ENCODE peak calls at places on chromosomes 16 and 17, in six cellular contexts. Y is head of caudate nucleus; C is activated T-cell treated with anti-CD3 and anti-CD28 coated beads, Interleukin-2, amount 50 U/mL, for 72 hours; M is G401; I is GM06990; E is T47D. N is an unnamed sample.

GRCh38 chr17:41103896-41104295 is 1.3 kb upstream of the KRTAP4-9 start:
- DNase-seq in I (no peak), Y (no peak), C (no peak), M (no peak), E (no peak), N (no peak)

GRCh38 chr17:19242926-19243325 is 5.8 kb downstream of the EPN2 start:
- DNase-seq in Y (no peak), C (no peak), E (no peak), I (no peak), M (no peak), N (no peak)

GRCh38 chr17:3935140-3935542 is 18.9 kb upstream of the P2RX1 start:
- DNase-seq in I (peak; percentile 45), Y (no peak), M (peak; percentile 51), C (no peak), E (peak; percentile 78), N (no peak)

GRCh38 chr17:69060835-69061234 is at the start of gene ABCA9:
- DNase-seq in I (no peak), Y (no peak), E (no peak), C (no peak), M (peak; percentile 32), N (no peak)

GRCh38 chr16:2189252-2189893 is 7.0 kb downstream of the CASKIN1 start:
- DNase-seq in E (no peak), Y (no peak), M (no peak), I (no peak), C (no peak), N (no peak)

GRCh38 chr16:21645261-21645721 is 7.1 kb downstream of the IGSF6 start:
- DNase-seq in E (no peak), C (peak; percentile 31), Y (no peak), I (peak; percentile 73), M (no peak), N (no peak)

GRCh38 chr16:13337482-13337881 is 436.1 kb downstream of the SHISA9 start:
- DNase-seq in E (no peak), C (no peak), M (no peak), I (no peak), Y (no peak), N (no peak)

GRCh38 chr16:11913425-11914079 is 2.2 kb downstream of the GSPT1 start:
- DNase-seq in M (no peak), C (peak; percentile 37), I (no peak), Y (no peak), E (no peak), N (no peak)

GRCh38 chr17:79808763-79809529 is 12.1 kb upstream of the CBX8 start:
- DNase-seq in C (no peak), M (peak; percentile 67), I (no peak), E (peak; percentile 96), Y (no peak), N (no peak)

GRCh38 chr17:47252209-47252608 is 1.4 kb upstream of the ITGB3 start:
- DNase-seq in E (no peak), I (no peak), Y (no peak), C (no peak), M (no peak), N (no peak)

GRCh38 chr17:49580055-49580721 is 4.5 kb downstream of the NXPH3 start:
- DNase-seq in C (no peak), M (no peak), E (no peak), I (no peak), Y (no peak), N (no peak)

GRCh38 chr16:58211245-58211644 is 13.3 kb upstream of the CSNK2A2 start:
- DNase-seq in C (no peak), I (no peak), M (no peak), E (no peak), Y (no peak), N (no peak)

GRCh38 chr17:38868968-38869646 is 751 bp upstream of the LASP1 start:
- DNase-seq in C (peak; percentile 90), Y (peak; percentile 85), M (peak; percentile 92), I (peak; percentile 87), E (peak; percentile 80), N (peak; percentile 72)

GRCh38 chr16:56615353-56615752 is 7.0 kb downstream of the MT2A start:
- DNase-seq in Y (no peak), M (no peak), E (no peak), I (no peak), C (no peak), N (no peak)

GRCh38 chr16:66462912-66463311 is 35.8 kb downstream of the BEAN1 start:
- DNase-seq in I (no peak), C (no peak), E (no peak), Y (no peak), M (no peak), N (no peak)

GRCh38 chr17:76577876-76578275 is 7.8 kb downstream of the ST6GALNAC2 start:
- DNase-seq in I (no peak), M (no peak), E (no peak), C (no peak), Y (no peak), N (no peak)

GRCh38 chr17:80519091-80519781 is 25.4 kb upstream of the RPTOR start:
- DNase-seq in M (no peak), E (no peak), Y (no peak), C (no peak), I (no peak), N (no peak)

GRCh38 chr16:65392831-65393565 is 271.1 kb upstream of the CDH11 start:
- DNase-seq in C (no peak), M (no peak), I (no peak), E (no peak), Y (no peak), N (no peak)

GRCh38 chr16:53257001-53257400 is 177.3 kb upstream of the RBL2 start:
- DNase-seq in M (no peak), E (no peak), Y (no peak), I (no peak), C (no peak), N (no peak)

GRCh38 chr17:74569392-74570003 is 2.2 kb upstream of the CD300H start:
- DNase-seq in C (peak; percentile 43), M (peak; percentile 53), I (no peak), E (no peak), Y (no peak), N (no peak)

GRCh38 chr17:74523308-74523707 is 8.0 kb downstream of the CD300LB start:
- DNase-seq in C (no peak), Y (no peak), E (no peak), I (no peak), M (no peak), N (no peak)

GRCh38 chr16:25157476-25157875 is 45.9 kb downstream of the LCMT1 start:
- DNase-seq in E (no peak), M (no peak), Y (no peak), I (no peak), C (no peak), N (no peak)

GRCh38 chr16:72467157-72467759 is 295.3 kb upstream of the PMFBP1 start:
- DNase-seq in Y (no peak), I (no peak), C (no peak), M (peak; percentile 31), E (peak; percentile 4), N (peak; percentile 58)

GRCh38 chr16:17470871-17471744 is at the start of gene XYLT1:
- DNase-seq in I (no peak), C (peak; percentile 59), Y (peak; percentile 9), M (no peak), E (no peak), N (peak; percentile 37)

GRCh38 chr17:42325026-42325425 is 36.7 kb downstream of the STAT5A start:
- DNase-seq in I (no peak), Y (no peak), E (no peak), C (no peak), M (no peak), N (no peak)

GRCh38 chr16:48113471-48113870 is 42.3 kb downstream of the ABCC12 start:
- DNase-seq in E (peak; percentile 31), C (no peak), I (no peak), M (no peak), Y (no peak), N (no peak)

GRCh38 chr17:50640701-50641338 is 6.1 kb downstream of the ABCC3 start:
- DNase-seq in E (no peak), M (no peak), I (no peak), C (no peak), Y (no peak), N (no peak)

GRCh38 chr17:43540821-43541674 is 5.1 kb downstream of the ETV4 start:
- DNase-seq in Y (no peak), I (no peak), C (no peak), E (no peak), M (no peak), N (no peak)

GRCh38 chr16:86611517-86611840 is 33.1 kb downstream of the FOXL1 start:
- DNase-seq in Y (no peak), C (no peak), I (no peak), M (no peak), E (no peak), N (no peak)

GRCh38 chr16:71498031-71498430 is 8.9 kb upstream of the ZNF19 start:
- DNase-seq in M (no peak), Y (no peak), E (no peak), I (no peak), C (no peak), N (no peak)

GRCh38 chr16:86354641-86355040 is 155.7 kb upstream of the FOXF1 start:
- DNase-seq in I (no peak), Y (no peak), E (no peak), C (no peak), M (no peak), N (no peak)

GRCh38 chr17:18159551-18160120 is 24.0 kb upstream of the ALKBH5 start:
- DNase-seq in M (no peak), C (no peak), E (no peak), I (no peak), Y (no peak), N (no peak)

GRCh38 chr17:64278614-64279013 is 15.6 kb upstream of the TEX2 start:
- DNase-seq in C (no peak), I (peak; percentile 10), E (no peak), Y (no peak), M (no peak), N (no peak)

GRCh38 chr16:14148569-14148968 is 77.5 kb downstream of the MRTFB start:
- DNase-seq in I (no peak), C (no peak), M (no peak), Y (no peak), E (no peak), N (no peak)

GRCh38 chr17:28405632-28406477 is at the start of gene SLC46A1:
- DNase-seq in C (peak; percentile 72), M (peak; percentile 84), E (peak; percentile 79), Y (peak; percentile 64), I (peak; percentile 77), N (peak; percentile 46)

GRCh38 chr17:2214887-2215615 is 88.5 kb downstream of the SMG6 start:
- DNase-seq in E (no peak), I (no peak), C (no peak), M (peak; percentile 22), Y (no peak), N (no peak)